ENCODE peak calls at places on chromosomes 13 and 19, in ten cellular contexts. B is K562; R is stimulated activated CD4-positive, alpha-beta T cell treated with anti-CD3 and anti-CD28 coated beads, Interleukin-1b, Interleukin-23, amount 100 ng/mL, for 48 hours; A is body of pancreas; L is germinal center; Z is NCI-H82; U is epithelial cell of esophagus; M is H54; O is heart right ventricle; N is EH. C is an unnamed sample.
A peak's percentile ranks its signal among the peaks of the same experiment; 100 is the strongest.

GRCh38 chr19:41908724-41909464 is 19.4 kb downstream of the ERFL start:
- DNase-seq in N (no peak), L (no peak), O (no peak), Z (no peak), A (no peak), R (no peak), U (no peak), M (no peak), B (no peak), C (no peak)

GRCh38 chr13:112105884-112106283 is 38.9 kb downstream of the SOX1 start:
- DNase-seq in L (no peak), B (no peak), U (no peak), O (no peak), N (no peak), A (no peak), M (no peak), Z (no peak), R (no peak), C (no peak)

GRCh38 chr19:12913011-12913561 is 6.0 kb downstream of the SYCE2 start:
- DNase-seq in M (no peak), A (peak; percentile 77), N (peak; percentile 54), O (peak; percentile 75), R (no peak), B (no peak), U (peak; percentile 30), Z (peak; percentile 100), L (no peak), C (no peak)

GRCh38 chr19:32322541-32322940 is 22.9 kb upstream of the ZNF507 start:
- DNase-seq in R (no peak), U (peak; percentile 60), B (no peak), N (no peak), O (no peak), L (no peak), M (peak; percentile 71), A (no peak), Z (no peak), C (no peak)

GRCh38 chr19:40234429-40235237 is 8.1 kb upstream of the CCNP start:
- DNase-seq in O (no peak), U (no peak), R (no peak), Z (no peak), A (no peak), M (no peak), B (no peak), N (no peak), L (no peak), C (no peak)

GRCh38 chr19:11418518-11419506 is at the start of gene RGL3:
- DNase-seq in N (peak; percentile 49), B (peak; percentile 69), O (peak; percentile 74), A (peak; percentile 52), R (no peak), L (no peak), M (peak; percentile 76), U (no peak), Z (no peak), C (no peak)

GRCh38 chr19:35414442-35414841 is 33.6 kb upstream of the FFAR2 start:
- DNase-seq in U (no peak), Z (no peak), N (no peak), A (no peak), B (no peak), R (no peak), M (no peak), O (no peak), L (no peak), C (no peak)

GRCh38 chr19:58569943-58570670 is 3.0 kb downstream of the MZF1 start:
- DNase-seq in L (no peak), U (no peak), O (no peak), A (peak; percentile 9), Z (no peak), N (no peak), B (no peak), M (no peak), R (no peak), C (no peak)

GRCh38 chr19:35744688-35745327 is 410 bp downstream of the U2AF1L4 start:
- DNase-seq in M (peak; percentile 89), R (peak; percentile 94), O (peak; percentile 92), U (peak; percentile 97), Z (peak; percentile 99), A (peak; percentile 95), N (peak; percentile 97), L (peak; percentile 86), B (peak; percentile 84), C (peak; percentile 85)

GRCh38 chr19:55070755-55071502 is 4.7 kb upstream of the EPS8L1 start:
- DNase-seq in N (peak; percentile 72), A (no peak), L (no peak), B (no peak), R (no peak), U (peak; percentile 94), O (no peak), M (peak; percentile 100), Z (no peak), C (no peak)

GRCh38 chr13:29594310-29594709 is 1.2 kb downstream of the SLC7A1 start:
- DNase-seq in U (peak; percentile 93), M (peak; percentile 36), A (peak; percentile 62), O (no peak), R (peak; percentile 58), Z (peak; percentile 77), N (peak; percentile 87), L (peak; percentile 45), B (no peak), C (peak; percentile 51)

GRCh38 chr19:16779539-16780163 is 49.5 kb upstream of the SIN3B start:
- DNase-seq in A (no peak), N (no peak), R (no peak), L (no peak), B (no peak), U (no peak), Z (no peak), O (no peak), M (no peak), C (no peak)

GRCh38 chr13:113209880-113210421 is 538 bp downstream of the CUL4A start:
- DNase-seq in N (peak; percentile 69), Z (peak; percentile 77), U (peak; percentile 80), A (peak; percentile 64), L (peak; percentile 69), O (peak; percentile 54), R (peak; percentile 76), M (peak; percentile 59), B (no peak), C (peak; percentile 58)

GRCh38 chr19:13020002-13020414 is 24.7 kb downstream of the NFIX start:
- DNase-seq in R (no peak), O (no peak), M (no peak), N (no peak), Z (no peak), L (no peak), B (no peak), A (no peak), U (no peak), C (no peak)

GRCh38 chr19:47421844-47422395 is 2.6 kb upstream of the MEIS3 start:
- DNase-seq in N (peak; percentile 48), U (no peak), L (no peak), R (no peak), B (peak; percentile 46), M (no peak), A (no peak), O (no peak), Z (peak; percentile 94), C (no peak)

GRCh38 chr19:3698386-3698950 is 1.8 kb downstream of the PIP5K1C start:
- DNase-seq in B (no peak), R (no peak), O (no peak), L (no peak), Z (no peak), M (no peak), U (no peak), N (peak; percentile 36), A (no peak), C (no peak)

GRCh38 chr19:18279266-18279515 is 2.2 kb downstream of the JUND start:
- DNase-seq in Z (no peak), L (no peak), M (no peak), B (no peak), R (no peak), O (no peak), N (no peak), A (no peak), U (no peak), C (no peak)

C was measured in AML-193.